ENCODE peak calls at places on chromosomes 7 and 10, in seven cellular contexts. J is SJSA1; I is naive thymus-derived CD4-positive, alpha-beta T cell; O is cardiac muscle cell; Z is transverse colon; Y is right atrium auricular region; Q is osteoblast. S is an unnamed sample.
A peak's percentile ranks its signal among the peaks of the same experiment; 100 is the strongest.

GRCh38 chr7:143295870-143296269 is 7.7 kb downstream of the CASP2 start:
- DNase-seq in J (no peak), I (no peak), O (peak; percentile 54), Z (no peak), Y (no peak), Q (no peak), S (no peak)

GRCh38 chr7:131068604-131069021 is 259.1 kb upstream of the MKLN1 start:
- DNase-seq in J (no peak), I (no peak), O (peak; percentile 39), Z (no peak), Y (no peak), Q (no peak), S (no peak)

GRCh38 chr7:117127585-117128168 is 174.4 kb downstream of the ST7 start:
- DNase-seq in J (no peak), I (peak; percentile 48), O (peak; percentile 75), Z (peak; percentile 49), Y (peak; percentile 64), Q (no peak), S (peak; percentile 84)

GRCh38 chr7:24907311-24907886 is 72.6 kb downstream of the OSBPL3 start:
- DNase-seq in J (no peak), I (no peak), O (peak; percentile 52), Z (no peak), Y (no peak), Q (no peak), S (no peak)

GRCh38 chr7:130387306-130387627 is 7.0 kb downstream of the CPA1 start:
- DNase-seq in J (no peak), I (no peak), O (no peak), Z (no peak), Y (no peak), Q (no peak), S (no peak)

GRCh38 chr10:101763141-101763540 is 12.8 kb downstream of the FGF8 start:
- DNase-seq in J (no peak), I (no peak), O (no peak), Z (no peak), Y (no peak), Q (no peak), S (no peak)

GRCh38 chr7:45683556-45684148 is 109.5 kb downstream of the ADCY1 start:
- DNase-seq in J (peak; percentile 20), I (no peak), O (no peak), Z (no peak), Y (peak; percentile 42), Q (no peak), S (no peak)

GRCh38 chr10:93458821-93459257 is 23.3 kb downstream of the MYOF start:
- DNase-seq in J (peak; percentile 99), I (no peak), O (peak; percentile 99), Z (peak; percentile 63), Y (peak; percentile 92), Q (peak; percentile 91), S (peak; percentile 82)

GRCh38 chr10:127196227-127196954 is at the start of gene INSYN2A:
- DNase-seq in J (peak; percentile 61), I (no peak), O (peak; percentile 65), Z (peak; percentile 27), Y (no peak), Q (peak; percentile 97), S (no peak)

GRCh38 chr10:7956508-7956907 is 98.0 kb upstream of the GATA3 start:
- DNase-seq in J (no peak), I (no peak), O (peak; percentile 85), Z (no peak), Y (no peak), Q (peak; percentile 80), S (no peak)

GRCh38 chr10:8628351-8628750 is 573.9 kb downstream of the GATA3 start:
- DNase-seq in J (no peak), I (no peak), O (no peak), Z (no peak), Y (no peak), Q (no peak), S (no peak)

GRCh38 chr7:27165655-27166474 is 528 bp upstream of the HOXA9 start:
- DNase-seq in J (no peak), I (no peak), O (no peak), Z (no peak), Y (no peak), Q (peak; percentile 85), S (no peak)

GRCh38 chr10:6493521-6494451 is 86.3 kb downstream of the PRKCQ start:
- DNase-seq in J (no peak), I (no peak), O (peak; percentile 11), Z (no peak), Y (no peak), Q (no peak), S (no peak)

GRCh38 chr10:110286841-110287240 is 17.9 kb downstream of the SMNDC1 start:
- DNase-seq in J (no peak), I (no peak), O (no peak), Z (no peak), Y (no peak), Q (no peak), S (no peak)

GRCh38 chr7:122059516-122059915 is 84.5 kb downstream of the AASS start:
- DNase-seq in J (no peak), I (no peak), O (no peak), Z (no peak), Y (no peak), Q (no peak), S (no peak)

GRCh38 chr7:97015279-97015678 is 9.4 kb downstream of the DLX5 start:
- DNase-seq in J (no peak), I (no peak), O (no peak), Z (no peak), Y (no peak), Q (peak; percentile 78), S (no peak)

GRCh38 chr7:33921216-33921938 is 16.0 kb downstream of the BMPER start:
- DNase-seq in J (no peak), I (no peak), O (peak; percentile 54), Z (peak; percentile 42), Y (no peak), Q (peak; percentile 95), S (no peak)

GRCh38 chr10:4353059-4353655 is 472.9 kb upstream of the AKR1E2 start:
- DNase-seq in J (no peak), I (no peak), O (no peak), Z (no peak), Y (no peak), Q (no peak), S (no peak)

GRCh38 chr7:138002828-138003189 is 923 bp upstream of the CREB3L2 start:
- DNase-seq in J (no peak), I (no peak), O (no peak), Z (no peak), Y (peak; percentile 58), Q (no peak), S (no peak)

GRCh38 chr7:123598657-123599056 is 3.0 kb upstream of the ASB15 start:
- DNase-seq in J (no peak), I (no peak), O (no peak), Z (no peak), Y (no peak), Q (no peak), S (no peak)

GRCh38 chr10:114077347-114077746 is 33.7 kb downstream of the ADRB1 start:
- DNase-seq in J (no peak), I (no peak), O (no peak), Z (no peak), Y (no peak), Q (no peak), S (no peak)

DNA sequence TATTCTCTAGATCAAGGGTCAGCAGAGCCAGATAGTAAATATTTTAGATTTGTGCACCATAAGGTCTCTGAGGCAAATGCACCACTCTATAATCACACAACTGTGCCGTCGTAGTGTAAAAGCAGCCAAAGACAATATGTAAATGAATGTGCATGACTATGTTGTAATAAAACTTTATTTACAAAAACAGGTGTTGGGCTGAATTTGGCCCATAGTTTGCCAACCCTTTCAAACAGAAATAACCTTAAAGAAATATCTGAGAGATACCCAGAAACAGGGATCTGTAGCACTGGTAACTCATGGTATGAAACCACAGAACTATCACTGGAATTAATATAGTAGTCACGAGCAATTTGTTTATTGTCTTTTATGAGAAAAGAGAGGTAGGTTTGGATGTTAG is 86.0 kb downstream of the ARID5B start:
- DNase-seq in J (no peak), I (no peak), O (no peak), Z (no peak), Y (no peak), Q (no peak), S (no peak)
- H3K27ac ChIP-seq in J (no peak overlapping the region), I (peak overlapping the region; percentile 30), O (no peak overlapping the region), Z (peak overlapping the region; percentile 66), Y (peak overlapping the region; percentile 18), Q (no peak overlapping the region), S (peak overlapping the region; percentile 24)

GRCh38 chr7:100154651-100155491 is 3.7 kb downstream of the TRAPPC14 start:
- DNase-seq in J (no peak), I (no peak), O (no peak), Z (peak; percentile 80), Y (no peak), Q (peak; percentile 84), S (no peak)

GRCh38 chr7:100155553-100156317 is 2.8 kb downstream of the TRAPPC14 start:
- DNase-seq in J (no peak), I (no peak), O (no peak), Z (no peak), Y (no peak), Q (peak; percentile 66), S (no peak)

GRCh38 chr7:100152937-100153666 is 4.4 kb downstream of the LAMTOR4 start:
- DNase-seq in J (no peak), I (no peak), O (no peak), Z (no peak), Y (no peak), Q (peak; percentile 49), S (peak; percentile 47)

GRCh38 chr7:100153713-100154519 is 4.6 kb downstream of the TRAPPC14 start:
- DNase-seq in J (no peak), I (no peak), O (no peak), Z (peak; percentile 78), Y (no peak), Q (peak; percentile 70), S (no peak)

DNA sequence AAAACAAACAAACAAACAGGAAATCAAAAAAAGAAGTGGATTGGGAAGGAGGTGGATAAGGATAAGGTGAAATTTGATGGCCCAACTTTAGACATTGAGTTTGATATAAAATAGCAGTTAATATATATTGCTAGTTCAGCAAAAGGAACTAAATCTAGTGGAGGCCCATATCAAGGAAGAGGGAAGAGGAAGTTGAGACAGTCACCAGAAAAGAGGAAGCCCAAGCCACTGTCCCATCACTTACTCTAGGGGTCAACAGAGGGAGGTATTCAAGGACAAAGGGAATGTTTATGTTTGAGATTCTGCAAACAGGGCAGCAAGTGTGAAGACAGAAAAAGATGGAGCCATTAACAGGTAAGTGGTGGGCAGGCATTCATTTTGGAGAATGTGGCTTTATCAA is 3.7 kb downstream of the LAMTOR4 start:
- DNase-seq in J (no peak), I (no peak), O (no peak), Z (no peak), Y (no peak), Q (peak; percentile 49), S (no peak)
- H3K4me1 ChIP-seq in J (peaks cover 20% of the 10 kb centered on the region), I (peaks cover 17% of the 10 kb centered on the region), O (peaks cover 2% of the 10 kb centered on the region), Z (peaks cover 19% of the 10 kb centered on the region), Y (peaks cover 24% of the 10 kb centered on the region), Q (peaks cover 15% of the 10 kb centered on the region), S (peaks cover 6% of the 10 kb centered on the region)

DNA sequence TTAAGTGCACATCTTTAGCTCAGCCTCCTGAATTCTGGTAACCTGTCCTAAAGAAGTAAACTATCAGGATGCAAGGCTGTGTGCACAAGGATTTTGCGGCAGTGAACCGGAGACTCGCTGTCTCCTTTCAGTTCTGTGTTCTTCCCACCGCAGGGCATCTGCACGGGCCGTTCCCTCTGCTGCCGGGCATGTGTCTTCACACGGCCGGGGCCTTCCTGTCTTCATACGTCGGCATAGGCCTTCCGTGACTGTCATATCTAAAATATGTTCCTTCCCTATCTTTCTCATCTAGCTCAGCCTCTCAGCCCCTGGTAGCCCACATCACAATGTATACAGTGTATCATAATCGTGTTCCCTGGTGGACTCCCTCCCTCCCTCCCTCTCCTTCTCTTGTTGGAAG is 16.4 kb downstream of the PALD1 start:
- DNase-seq in J (no peak), I (no peak), O (no peak), Z (peak; percentile 52), Y (no peak), Q (no peak), S (no peak)
- H3K27ac ChIP-seq in J (no peak overlapping the region), I (no peak overlapping the region), O (no peak overlapping the region), Z (peak overlapping the region; percentile 43), Y (no peak overlapping the region), Q (no peak overlapping the region), S (peak overlapping the region; percentile 46)

GRCh38 chr7:148332787-148333186 is 257.8 kb upstream of the C7orf33 start:
- DNase-seq in J (no peak), I (no peak), O (no peak), Z (no peak), Y (no peak), Q (no peak), S (no peak)
- H3K4me1 ChIP-seq in J (no peaks in the 10 kb centered on the region), I (no peaks in the 10 kb centered on the region), O (peaks cover 9% of the 10 kb centered on the region), Z (no peaks in the 10 kb centered on the region), Y (no peaks in the 10 kb centered on the region), Q (no peaks in the 10 kb centered on the region), S (no peaks in the 10 kb centered on the region)

S was measured in Peyer's patch.